ENCODE peak calls at places on chromosomes 5 and 9, in nine cellular contexts. One of them, this sample, is unnamed.

GRCh38 chr9:18658764-18659705 is 185.1 kb downstream of the ADAMTSL1 start:
- DNase-seq in upper lobe of right lung: no peak
- DNase-seq in IMR-90: peak
- DNase-seq in brain microvascular endothelial cell: no peak
- DNase-seq in MCF 10A: peak
- DNase-seq in BJ: peak
- DNase-seq in AG04449: no peak
- DNase-seq in AG10803: peak
- DNase-seq in astrocyte: peak
- DNase-seq in this sample: no peak

GRCh38 chr5:55604611-55605067 is 69.9 kb upstream of the PLPP1 start:
- DNase-seq in IMR-90: peak
- DNase-seq in MCF 10A: peak
- DNase-seq in AG10803: peak
- DNase-seq in AG04449: no peak
- DNase-seq in BJ: no peak
- DNase-seq in upper lobe of right lung: no peak
- DNase-seq in astrocyte: peak
- DNase-seq in brain microvascular endothelial cell: peak
- DNase-seq in this sample: peak

GRCh38 chr5:38905516-38905915 is 59.7 kb downstream of the OSMR start:
- DNase-seq in IMR-90: peak
- DNase-seq in MCF 10A: peak
- DNase-seq in brain microvascular endothelial cell: no peak
- DNase-seq in upper lobe of right lung: no peak
- DNase-seq in astrocyte: no peak
- DNase-seq in AG04449: no peak
- DNase-seq in AG10803: no peak
- DNase-seq in BJ: no peak
- DNase-seq in this sample: no peak

GRCh38 chr5:39352931-39353330 is 11.4 kb downstream of the C9 start:
- DNase-seq in AG04449: no peak
- DNase-seq in IMR-90: no peak
- DNase-seq in upper lobe of right lung: no peak
- DNase-seq in brain microvascular endothelial cell: no peak
- DNase-seq in AG10803: no peak
- DNase-seq in astrocyte: no peak
- DNase-seq in BJ: no peak
- DNase-seq in MCF 10A: no peak
- DNase-seq in this sample: no peak

GRCh38 chr5:43161244-43161643 is 30.8 kb upstream of the NIM1K start:
- DNase-seq in AG04449: no peak
- DNase-seq in BJ: no peak
- DNase-seq in AG10803: no peak
- DNase-seq in astrocyte: no peak
- DNase-seq in brain microvascular endothelial cell: no peak
- DNase-seq in MCF 10A: no peak
- DNase-seq in IMR-90: no peak
- DNase-seq in upper lobe of right lung: no peak
- DNase-seq in this sample: no peak

GRCh38 chr5:103232393-103232999 is 26.1 kb upstream of the MACIR start:
- DNase-seq in MCF 10A: peak
- DNase-seq in upper lobe of right lung: no peak
- DNase-seq in astrocyte: peak
- DNase-seq in BJ: no peak
- DNase-seq in brain microvascular endothelial cell: peak
- DNase-seq in AG10803: peak
- DNase-seq in AG04449: no peak
- DNase-seq in IMR-90: peak
- DNase-seq in this sample: no peak

GRCh38 chr5:78896128-78896527 is 89.0 kb downstream of the ARSB start:
- DNase-seq in brain microvascular endothelial cell: peak
- DNase-seq in AG10803: peak
- DNase-seq in AG04449: no peak
- DNase-seq in MCF 10A: peak
- DNase-seq in astrocyte: peak
- DNase-seq in IMR-90: peak
- DNase-seq in BJ: no peak
- DNase-seq in upper lobe of right lung: no peak
- DNase-seq in this sample: peak

GRCh38 chr5:9284781-9285307 is 261.0 kb downstream of the SEMA5A start:
- DNase-seq in BJ: peak
- DNase-seq in IMR-90: peak
- DNase-seq in AG04449: peak
- DNase-seq in brain microvascular endothelial cell: peak
- DNase-seq in upper lobe of right lung: no peak
- DNase-seq in MCF 10A: no peak
- DNase-seq in astrocyte: no peak
- DNase-seq in AG10803: peak
- DNase-seq in this sample: no peak

GRCh38 chr9:76194896-76195295 is 199.3 kb downstream of the RFK start:
- DNase-seq in IMR-90: peak
- DNase-seq in AG10803: peak
- DNase-seq in brain microvascular endothelial cell: no peak
- DNase-seq in astrocyte: peak
- DNase-seq in AG04449: no peak
- DNase-seq in BJ: no peak
- DNase-seq in MCF 10A: no peak
- DNase-seq in upper lobe of right lung: no peak
- DNase-seq in this sample: no peak

GRCh38 chr9:93680445-93681315 is 104.3 kb downstream of the PHF2 start:
- DNase-seq in upper lobe of right lung: peak
- DNase-seq in AG04449: no peak
- DNase-seq in brain microvascular endothelial cell: no peak
- DNase-seq in BJ: no peak
- DNase-seq in AG10803: no peak
- DNase-seq in MCF 10A: no peak
- DNase-seq in astrocyte: no peak
- DNase-seq in IMR-90: no peak
- DNase-seq in this sample: no peak

GRCh38 chr9:128937310-128938165 is 9.9 kb downstream of the DOLK start:
- DNase-seq in AG04449: no peak
- DNase-seq in IMR-90: no peak
- DNase-seq in AG10803: no peak
- DNase-seq in MCF 10A: no peak
- DNase-seq in astrocyte: no peak
- DNase-seq in upper lobe of right lung: no peak
- DNase-seq in brain microvascular endothelial cell: no peak
- DNase-seq in BJ: no peak
- DNase-seq in this sample: no peak

GRCh38 chr5:68872088-68872842 is 221.5 kb upstream of the SLC30A5 start:
- DNase-seq in BJ: no peak
- DNase-seq in AG04449: no peak
- DNase-seq in brain microvascular endothelial cell: no peak
- DNase-seq in AG10803: no peak
- DNase-seq in MCF 10A: no peak
- DNase-seq in astrocyte: no peak
- DNase-seq in upper lobe of right lung: no peak
- DNase-seq in IMR-90: no peak
- DNase-seq in this sample: no peak

GRCh38 chr5:140246378-140247122 is 56.4 kb downstream of the PFDN1 start:
- DNase-seq in BJ: peak
- DNase-seq in AG10803: peak
- DNase-seq in astrocyte: peak
- DNase-seq in brain microvascular endothelial cell: peak
- DNase-seq in upper lobe of right lung: no peak
- DNase-seq in AG04449: peak
- DNase-seq in MCF 10A: no peak
- DNase-seq in IMR-90: peak
- DNase-seq in this sample: no peak

GRCh38 chr9:94872921-94873511 is 146.5 kb downstream of the AOPEP start:
- DNase-seq in upper lobe of right lung: no peak
- DNase-seq in AG04449: no peak
- DNase-seq in astrocyte: peak
- DNase-seq in MCF 10A: no peak
- DNase-seq in AG10803: peak
- DNase-seq in IMR-90: no peak
- DNase-seq in brain microvascular endothelial cell: no peak
- DNase-seq in BJ: no peak
- DNase-seq in this sample: no peak

GRCh38 chr5:111063709-111064322 is 7.7 kb upstream of the TSLP start:
- DNase-seq in IMR-90: peak
- DNase-seq in AG04449: no peak
- DNase-seq in brain microvascular endothelial cell: no peak
- DNase-seq in BJ: no peak
- DNase-seq in MCF 10A: peak
- DNase-seq in AG10803: no peak
- DNase-seq in upper lobe of right lung: no peak
- DNase-seq in astrocyte: no peak
- DNase-seq in this sample: no peak

GRCh38 chr5:60699549-60700346 is at the start of gene DEPDC1B:
- DNase-seq in upper lobe of right lung: peak
- DNase-seq in AG04449: peak
- DNase-seq in brain microvascular endothelial cell: peak
- DNase-seq in IMR-90: peak
- DNase-seq in AG10803: peak
- DNase-seq in astrocyte: peak
- DNase-seq in BJ: peak
- DNase-seq in MCF 10A: peak
- DNase-seq in this sample: no peak
- TF ChIP-seq CTCF in upper lobe of right lung: peak
- TF ChIP-seq CTCF in AG04449: peak
- TF ChIP-seq CTCF in brain microvascular endothelial cell: peak
- TF ChIP-seq CTCF in IMR-90: peak
- TF ChIP-seq CTCF in AG10803: peak
- TF ChIP-seq CTCF in astrocyte: peak
- TF ChIP-seq CTCF in BJ: peak
- TF ChIP-seq CTCF in MCF 10A: peak
- TF ChIP-seq CTCF in this sample: peak

GRCh38 chr9:134836406-134836970 is 44.1 kb upstream of the FCN2 start:
- DNase-seq in BJ: no peak
- DNase-seq in IMR-90: no peak
- DNase-seq in AG10803: no peak
- DNase-seq in AG04449: no peak
- DNase-seq in brain microvascular endothelial cell: no peak
- DNase-seq in upper lobe of right lung: no peak
- DNase-seq in MCF 10A: no peak
- DNase-seq in astrocyte: no peak
- DNase-seq in this sample: no peak

GRCh38 chr9:134840511-134840910 is 40.1 kb upstream of the FCN2 start:
- DNase-seq in brain microvascular endothelial cell: no peak
- DNase-seq in BJ: no peak
- DNase-seq in MCF 10A: no peak
- DNase-seq in upper lobe of right lung: no peak
- DNase-seq in AG04449: no peak
- DNase-seq in AG10803: no peak
- DNase-seq in IMR-90: no peak
- DNase-seq in astrocyte: no peak
- DNase-seq in this sample: no peak

GRCh38 chr9:134839441-134840125 is 41.0 kb upstream of the FCN2 start:
- DNase-seq in BJ: no peak
- DNase-seq in upper lobe of right lung: no peak
- DNase-seq in astrocyte: no peak
- DNase-seq in MCF 10A: no peak
- DNase-seq in brain microvascular endothelial cell: no peak
- DNase-seq in AG04449: no peak
- DNase-seq in IMR-90: no peak
- DNase-seq in AG10803: no peak
- DNase-seq in this sample: no peak

GRCh38 chr9:134837529-134837928 is 43.1 kb upstream of the FCN2 start:
- DNase-seq in MCF 10A: no peak
- DNase-seq in BJ: no peak
- DNase-seq in upper lobe of right lung: no peak
- DNase-seq in AG04449: no peak
- DNase-seq in astrocyte: peak
- DNase-seq in AG10803: peak
- DNase-seq in brain microvascular endothelial cell: no peak
- DNase-seq in IMR-90: peak
- DNase-seq in this sample: no peak

GRCh38 chr9:134838651-134839431 is 41.8 kb upstream of the FCN2 start:
- DNase-seq in AG04449: no peak
- DNase-seq in upper lobe of right lung: no peak
- DNase-seq in brain microvascular endothelial cell: no peak
- DNase-seq in astrocyte: no peak
- DNase-seq in MCF 10A: no peak
- DNase-seq in AG10803: no peak
- DNase-seq in IMR-90: no peak
- DNase-seq in BJ: no peak
- DNase-seq in this sample: no peak
- TF ChIP-seq CTCF in AG04449: no peak
- TF ChIP-seq CTCF in upper lobe of right lung: no peak
- TF ChIP-seq CTCF in brain microvascular endothelial cell: no peak
- TF ChIP-seq CTCF in astrocyte: no peak
- TF ChIP-seq CTCF in MCF 10A: no peak
- TF ChIP-seq CTCF in AG10803: no peak
- TF ChIP-seq CTCF in IMR-90: no peak
- TF ChIP-seq CTCF in BJ: no peak
- TF ChIP-seq CTCF in this sample: no peak

GRCh38 chr9:134057311-134057665 is 10.5 kb downstream of the BRD3 start:
- DNase-seq in AG10803: no peak
- DNase-seq in IMR-90: no peak
- DNase-seq in brain microvascular endothelial cell: no peak
- DNase-seq in astrocyte: no peak
- DNase-seq in MCF 10A: no peak
- DNase-seq in BJ: no peak
- DNase-seq in AG04449: no peak
- DNase-seq in upper lobe of right lung: peak
- DNase-seq in this sample: no peak

GRCh38 chr9:134057751-134058701 is 9.8 kb downstream of the BRD3 start:
- DNase-seq in IMR-90: no peak
- DNase-seq in BJ: no peak
- DNase-seq in upper lobe of right lung: peak
- DNase-seq in brain microvascular endothelial cell: no peak
- DNase-seq in AG10803: no peak
- DNase-seq in astrocyte: no peak
- DNase-seq in AG04449: no peak
- DNase-seq in MCF 10A: no peak
- DNase-seq in this sample: no peak

GRCh38 chr9:134059661-134060395 is 8.0 kb downstream of the BRD3 start:
- DNase-seq in AG10803: no peak
- DNase-seq in brain microvascular endothelial cell: no peak
- DNase-seq in MCF 10A: no peak
- DNase-seq in AG04449: no peak
- DNase-seq in BJ: no peak
- DNase-seq in IMR-90: no peak
- DNase-seq in upper lobe of right lung: peak
- DNase-seq in astrocyte: no peak
- DNase-seq in this sample: no peak

GRCh38 chr9:134059188-134059641 is 8.6 kb downstream of the BRD3 start:
- DNase-seq in AG10803: no peak
- DNase-seq in IMR-90: no peak
- DNase-seq in MCF 10A: no peak
- DNase-seq in upper lobe of right lung: peak
- DNase-seq in BJ: no peak
- DNase-seq in AG04449: no peak
- DNase-seq in astrocyte: no peak
- DNase-seq in brain microvascular endothelial cell: no peak
- DNase-seq in this sample: no peak

GRCh38 chr9:134058716-134059115 is 9.1 kb downstream of the BRD3 start:
- DNase-seq in MCF 10A: peak
- DNase-seq in IMR-90: peak
- DNase-seq in AG04449: no peak
- DNase-seq in AG10803: peak
- DNase-seq in astrocyte: peak
- DNase-seq in brain microvascular endothelial cell: no peak
- DNase-seq in BJ: no peak
- DNase-seq in upper lobe of right lung: peak
- DNase-seq in this sample: no peak
- TF ChIP-seq CTCF in MCF 10A: no peak
- TF ChIP-seq CTCF in IMR-90: peak
- TF ChIP-seq CTCF in AG04449: no peak
- TF ChIP-seq CTCF in AG10803: peak
- TF ChIP-seq CTCF in astrocyte: peak
- TF ChIP-seq CTCF in brain microvascular endothelial cell: peak
- TF ChIP-seq CTCF in BJ: no peak
- TF ChIP-seq CTCF in upper lobe of right lung: no peak
- TF ChIP-seq CTCF in this sample: no peak

GRCh38 chr9:17531642-17532254 is 47.1 kb upstream of the SH3GL2 start:
- DNase-seq in brain microvascular endothelial cell: peak
- DNase-seq in AG04449: no peak
- DNase-seq in upper lobe of right lung: no peak
- DNase-seq in BJ: no peak
- DNase-seq in MCF 10A: peak
- DNase-seq in astrocyte: peak
- DNase-seq in IMR-90: peak
- DNase-seq in AG10803: peak
- DNase-seq in this sample: no peak
- TF ChIP-seq CTCF in brain microvascular endothelial cell: peak
- TF ChIP-seq CTCF in AG04449: peak
- TF ChIP-seq CTCF in upper lobe of right lung: peak
- TF ChIP-seq CTCF in BJ: peak
- TF ChIP-seq CTCF in MCF 10A: peak
- TF ChIP-seq CTCF in astrocyte: peak
- TF ChIP-seq CTCF in IMR-90: peak
- TF ChIP-seq CTCF in AG10803: peak
- TF ChIP-seq CTCF in this sample: peak